ENCODE peak calls at places on chromosome 4, in eight cellular contexts. One of them, this sample, is unnamed.

GRCh38 chr4:13698296-13698695 is 70.8 kb upstream of the BOD1L1 start:
- DNase-seq in naive thymus-derived CD8-positive, alpha-beta T cell: no peak
- DNase-seq in epithelial cell of esophagus: peak; percentile 60
- DNase-seq in GM20000: no peak
- DNase-seq in RPMI7951: no peak
- DNase-seq in adipocyte: no peak
- DNase-seq in brain microvascular endothelial cell: no peak
- DNase-seq in H54: no peak
- DNase-seq in this sample: no peak

GRCh38 chr4:947491-947971 is 15.3 kb downstream of the TMEM175 start:
- DNase-seq in adipocyte: no peak
- DNase-seq in GM20000: no peak
- DNase-seq in naive thymus-derived CD8-positive, alpha-beta T cell: no peak
- DNase-seq in epithelial cell of esophagus: no peak
- DNase-seq in RPMI7951: no peak
- DNase-seq in brain microvascular endothelial cell: no peak
- DNase-seq in H54: no peak
- DNase-seq in this sample: no peak

GRCh38 chr4:28916585-28916984 is 1803.6 kb upstream of the PCDH7 start:
- DNase-seq in epithelial cell of esophagus: peak; percentile 17
- DNase-seq in H54: no peak
- DNase-seq in brain microvascular endothelial cell: no peak
- DNase-seq in GM20000: no peak
- DNase-seq in naive thymus-derived CD8-positive, alpha-beta T cell: no peak
- DNase-seq in adipocyte: no peak
- DNase-seq in RPMI7951: no peak
- DNase-seq in this sample: no peak

GRCh38 chr4:179597301-179597700 is 2155.1 kb upstream of the AGA start:
- DNase-seq in RPMI7951: no peak
- DNase-seq in GM20000: no peak
- DNase-seq in H54: no peak
- DNase-seq in adipocyte: no peak
- DNase-seq in epithelial cell of esophagus: no peak
- DNase-seq in naive thymus-derived CD8-positive, alpha-beta T cell: no peak
- DNase-seq in brain microvascular endothelial cell: no peak
- DNase-seq in this sample: no peak

GRCh38 chr4:40769266-40769665 is 19.5 kb downstream of the NSUN7 start:
- DNase-seq in RPMI7951: no peak
- DNase-seq in adipocyte: peak; percentile 57
- DNase-seq in brain microvascular endothelial cell: no peak
- DNase-seq in epithelial cell of esophagus: no peak
- DNase-seq in H54: no peak
- DNase-seq in naive thymus-derived CD8-positive, alpha-beta T cell: no peak
- DNase-seq in GM20000: no peak
- DNase-seq in this sample: no peak

GRCh38 chr4:78168029-78168428 is 110.9 kb downstream of the FRAS1 start:
- DNase-seq in naive thymus-derived CD8-positive, alpha-beta T cell: no peak
- DNase-seq in brain microvascular endothelial cell: no peak
- DNase-seq in epithelial cell of esophagus: no peak
- DNase-seq in RPMI7951: no peak
- DNase-seq in adipocyte: no peak
- DNase-seq in GM20000: no peak
- DNase-seq in H54: no peak
- DNase-seq in this sample: no peak

GRCh38 chr4:1746919-1747602 is 25.7 kb downstream of the TACC3 start:
- DNase-seq in RPMI7951: peak; percentile 73
- DNase-seq in H54: no peak
- DNase-seq in adipocyte: no peak
- DNase-seq in brain microvascular endothelial cell: no peak
- DNase-seq in naive thymus-derived CD8-positive, alpha-beta T cell: no peak
- DNase-seq in epithelial cell of esophagus: no peak
- DNase-seq in GM20000: peak; percentile 32
- DNase-seq in this sample: no peak

GRCh38 chr4:94570558-94570957 is 118.8 kb downstream of the PDLIM5 start:
- DNase-seq in adipocyte: no peak
- DNase-seq in brain microvascular endothelial cell: no peak
- DNase-seq in GM20000: no peak
- DNase-seq in RPMI7951: no peak
- DNase-seq in epithelial cell of esophagus: no peak
- DNase-seq in naive thymus-derived CD8-positive, alpha-beta T cell: no peak
- DNase-seq in H54: no peak
- DNase-seq in this sample: no peak

GRCh38 chr4:73964862-73965611 is 16.8 kb downstream of the PF4 start:
- DNase-seq in adipocyte: no peak
- DNase-seq in epithelial cell of esophagus: peak; percentile 41
- DNase-seq in naive thymus-derived CD8-positive, alpha-beta T cell: no peak
- DNase-seq in GM20000: no peak
- DNase-seq in H54: peak; percentile 7
- DNase-seq in RPMI7951: peak; percentile 65
- DNase-seq in brain microvascular endothelial cell: no peak
- DNase-seq in this sample: no peak

GRCh38 chr4:157222764-157223145 is 2.2 kb downstream of the GRIA2 start:
- DNase-seq in GM20000: no peak
- DNase-seq in adipocyte: no peak
- DNase-seq in H54: no peak
- DNase-seq in RPMI7951: no peak
- DNase-seq in brain microvascular endothelial cell: no peak
- DNase-seq in naive thymus-derived CD8-positive, alpha-beta T cell: no peak
- DNase-seq in epithelial cell of esophagus: no peak
- DNase-seq in this sample: no peak

GRCh38 chr4:175927121-175927520 is 115.1 kb upstream of the GPM6A start:
- DNase-seq in epithelial cell of esophagus: peak; percentile 75
- DNase-seq in adipocyte: no peak
- DNase-seq in brain microvascular endothelial cell: peak; percentile 54
- DNase-seq in RPMI7951: no peak
- DNase-seq in GM20000: peak; percentile 2
- DNase-seq in naive thymus-derived CD8-positive, alpha-beta T cell: no peak
- DNase-seq in H54: no peak
- DNase-seq in this sample: no peak

GRCh38 chr4:152038238-152038637 is 277.4 kb upstream of the GATB start:
- DNase-seq in GM20000: no peak
- DNase-seq in naive thymus-derived CD8-positive, alpha-beta T cell: no peak
- DNase-seq in epithelial cell of esophagus: peak; percentile 42
- DNase-seq in RPMI7951: no peak
- DNase-seq in H54: no peak
- DNase-seq in adipocyte: no peak
- DNase-seq in brain microvascular endothelial cell: peak; percentile 21
- DNase-seq in this sample: no peak

GRCh38 chr4:55634417-55635128 is 1.5 kb downstream of the NMU start:
- DNase-seq in brain microvascular endothelial cell: no peak
- DNase-seq in GM20000: no peak
- DNase-seq in naive thymus-derived CD8-positive, alpha-beta T cell: no peak
- DNase-seq in H54: no peak
- DNase-seq in adipocyte: no peak
- DNase-seq in RPMI7951: no peak
- DNase-seq in epithelial cell of esophagus: no peak
- DNase-seq in this sample: no peak

GRCh38 chr4:152929888-152930287 is 6.2 kb upstream of the FHDC1 start:
- DNase-seq in RPMI7951: no peak
- DNase-seq in brain microvascular endothelial cell: no peak
- DNase-seq in H54: no peak
- DNase-seq in naive thymus-derived CD8-positive, alpha-beta T cell: no peak
- DNase-seq in epithelial cell of esophagus: no peak
- DNase-seq in adipocyte: no peak
- DNase-seq in GM20000: no peak
- DNase-seq in this sample: no peak

GRCh38 chr4:31045151-31045550 is 325.0 kb downstream of the PCDH7 start:
- DNase-seq in GM20000: no peak
- DNase-seq in adipocyte: no peak
- DNase-seq in epithelial cell of esophagus: no peak
- DNase-seq in H54: no peak
- DNase-seq in RPMI7951: no peak
- DNase-seq in naive thymus-derived CD8-positive, alpha-beta T cell: no peak
- DNase-seq in brain microvascular endothelial cell: no peak
- DNase-seq in this sample: no peak

GRCh38 chr4:40190880-40191815 is 5.7 kb upstream of the RHOH start:
- DNase-seq in naive thymus-derived CD8-positive, alpha-beta T cell: no peak
- DNase-seq in epithelial cell of esophagus: no peak
- DNase-seq in brain microvascular endothelial cell: no peak
- DNase-seq in adipocyte: no peak
- DNase-seq in GM20000: no peak
- DNase-seq in RPMI7951: no peak
- DNase-seq in H54: no peak
- DNase-seq in this sample: no peak

GRCh38 chr4:1300466-1301455 is 11.1 kb downstream of the MAEA start:
- DNase-seq in epithelial cell of esophagus: peak; percentile 98
- DNase-seq in brain microvascular endothelial cell: peak; percentile 26
- DNase-seq in adipocyte: peak; percentile 39
- DNase-seq in GM20000: no peak
- DNase-seq in naive thymus-derived CD8-positive, alpha-beta T cell: no peak
- DNase-seq in H54: no peak
- DNase-seq in RPMI7951: no peak
- DNase-seq in this sample: no peak

GRCh38 chr4:139282375-139283075 is 2.5 kb upstream of the MGARP start:
- DNase-seq in naive thymus-derived CD8-positive, alpha-beta T cell: no peak
- DNase-seq in epithelial cell of esophagus: no peak
- DNase-seq in adipocyte: peak; percentile 49
- DNase-seq in brain microvascular endothelial cell: peak; percentile 25
- DNase-seq in H54: no peak
- DNase-seq in GM20000: no peak
- DNase-seq in RPMI7951: no peak
- DNase-seq in this sample: no peak

GRCh38 chr4:7206856-7207567 is 14.7 kb downstream of the SORCS2 start:
- DNase-seq in epithelial cell of esophagus: no peak
- DNase-seq in GM20000: no peak
- DNase-seq in RPMI7951: peak; percentile 88
- DNase-seq in adipocyte: peak; percentile 97
- DNase-seq in H54: peak; percentile 84
- DNase-seq in naive thymus-derived CD8-positive, alpha-beta T cell: no peak
- DNase-seq in brain microvascular endothelial cell: peak; percentile 88
- DNase-seq in this sample: no peak

GRCh38 chr4:153242848-153243324 is 38.6 kb downstream of the TRIM2 start:
- DNase-seq in brain microvascular endothelial cell: no peak
- DNase-seq in GM20000: no peak
- DNase-seq in epithelial cell of esophagus: no peak
- DNase-seq in H54: no peak
- DNase-seq in RPMI7951: no peak
- DNase-seq in adipocyte: no peak
- DNase-seq in naive thymus-derived CD8-positive, alpha-beta T cell: no peak
- DNase-seq in this sample: no peak

GRCh38 chr4:108937066-108937465 is 174.2 kb upstream of the ETNPPL start:
- DNase-seq in naive thymus-derived CD8-positive, alpha-beta T cell: no peak
- DNase-seq in brain microvascular endothelial cell: no peak
- DNase-seq in RPMI7951: no peak
- DNase-seq in H54: no peak
- DNase-seq in epithelial cell of esophagus: no peak
- DNase-seq in adipocyte: peak; percentile 6
- DNase-seq in GM20000: no peak
- DNase-seq in this sample: no peak

GRCh38 chr4:144288011-144288903 is 147.7 kb upstream of the GYPA start:
- DNase-seq in naive thymus-derived CD8-positive, alpha-beta T cell: no peak
- DNase-seq in GM20000: no peak
- DNase-seq in adipocyte: no peak
- DNase-seq in epithelial cell of esophagus: no peak
- DNase-seq in brain microvascular endothelial cell: peak; percentile 42
- DNase-seq in RPMI7951: no peak
- DNase-seq in H54: no peak
- DNase-seq in this sample: no peak

GRCh38 chr4:31237242-31237641 is 517.1 kb downstream of the PCDH7 start:
- DNase-seq in epithelial cell of esophagus: peak; percentile 40
- DNase-seq in brain microvascular endothelial cell: no peak
- DNase-seq in H54: no peak
- DNase-seq in naive thymus-derived CD8-positive, alpha-beta T cell: no peak
- DNase-seq in adipocyte: no peak
- DNase-seq in RPMI7951: no peak
- DNase-seq in GM20000: no peak
- DNase-seq in this sample: no peak

GRCh38 chr4:17512973-17513665 is 1.2 kb upstream of the QDPR start:
- DNase-seq in H54: no peak
- DNase-seq in brain microvascular endothelial cell: no peak
- DNase-seq in GM20000: no peak
- DNase-seq in RPMI7951: no peak
- DNase-seq in adipocyte: no peak
- DNase-seq in naive thymus-derived CD8-positive, alpha-beta T cell: no peak
- DNase-seq in epithelial cell of esophagus: peak; percentile 86
- DNase-seq in this sample: no peak

GRCh38 chr4:94621491-94622080 is 136.2 kb upstream of the BMPR1B start:
- DNase-seq in epithelial cell of esophagus: peak; percentile 58
- DNase-seq in brain microvascular endothelial cell: peak; percentile 23
- DNase-seq in naive thymus-derived CD8-positive, alpha-beta T cell: no peak
- DNase-seq in H54: no peak
- DNase-seq in adipocyte: peak; percentile 84
- DNase-seq in RPMI7951: peak; percentile 29
- DNase-seq in GM20000: peak; percentile 34
- DNase-seq in this sample: peak; percentile 51

GRCh38 chr4:36332782-36333131 is 51.3 kb downstream of the DTHD1 start:
- DNase-seq in GM20000: peak; percentile 40
- DNase-seq in brain microvascular endothelial cell: no peak
- DNase-seq in RPMI7951: no peak
- DNase-seq in H54: no peak
- DNase-seq in epithelial cell of esophagus: no peak
- DNase-seq in naive thymus-derived CD8-positive, alpha-beta T cell: no peak
- DNase-seq in adipocyte: no peak
- DNase-seq in this sample: no peak

GRCh38 chr4:173002840-173003561 is 165.6 kb upstream of the GALNT7 start:
- DNase-seq in H54: no peak
- DNase-seq in RPMI7951: no peak
- DNase-seq in brain microvascular endothelial cell: no peak
- DNase-seq in epithelial cell of esophagus: no peak
- DNase-seq in naive thymus-derived CD8-positive, alpha-beta T cell: no peak
- DNase-seq in adipocyte: no peak
- DNase-seq in GM20000: no peak
- DNase-seq in this sample: no peak

GRCh38 chr4:166274136-166274761 is 401.2 kb downstream of the TLL1 start:
- DNase-seq in epithelial cell of esophagus: peak; percentile 35
- DNase-seq in adipocyte: no peak
- DNase-seq in naive thymus-derived CD8-positive, alpha-beta T cell: no peak
- DNase-seq in RPMI7951: peak; percentile 96
- DNase-seq in H54: peak; percentile 1
- DNase-seq in GM20000: no peak
- DNase-seq in brain microvascular endothelial cell: no peak
- DNase-seq in this sample: no peak

GRCh38 chr4:9898596-9899345 is 117.3 kb downstream of the DRD5 start:
- DNase-seq in epithelial cell of esophagus: peak; percentile 79
- DNase-seq in GM20000: peak; percentile 34
- DNase-seq in RPMI7951: peak; percentile 4
- DNase-seq in naive thymus-derived CD8-positive, alpha-beta T cell: no peak
- DNase-seq in brain microvascular endothelial cell: peak; percentile 52
- DNase-seq in H54: no peak
- DNase-seq in adipocyte: peak; percentile 5
- DNase-seq in this sample: peak; percentile 39

GRCh38 chr4:54232151-54232688 is 3.1 kb downstream of the PDGFRA start:
- DNase-seq in GM20000: peak; percentile 35
- DNase-seq in adipocyte: peak; percentile 44
- DNase-seq in H54: no peak
- DNase-seq in RPMI7951: peak; percentile 8
- DNase-seq in brain microvascular endothelial cell: no peak
- DNase-seq in naive thymus-derived CD8-positive, alpha-beta T cell: no peak
- DNase-seq in epithelial cell of esophagus: no peak
- DNase-seq in this sample: no peak

GRCh38 chr4:109976189-109976588 is 63.5 kb downstream of the EGF start:
- DNase-seq in brain microvascular endothelial cell: no peak
- DNase-seq in naive thymus-derived CD8-positive, alpha-beta T cell: no peak
- DNase-seq in adipocyte: no peak
- DNase-seq in RPMI7951: no peak
- DNase-seq in GM20000: no peak
- DNase-seq in H54: no peak
- DNase-seq in epithelial cell of esophagus: no peak
- DNase-seq in this sample: no peak

GRCh38 chr4:134328741-134329140 is 127.2 kb upstream of the PABPC4L start:
- DNase-seq in epithelial cell of esophagus: no peak
- DNase-seq in naive thymus-derived CD8-positive, alpha-beta T cell: no peak
- DNase-seq in brain microvascular endothelial cell: no peak
- DNase-seq in RPMI7951: no peak
- DNase-seq in adipocyte: no peak
- DNase-seq in GM20000: no peak
- DNase-seq in H54: no peak
- DNase-seq in this sample: no peak

GRCh38 chr4:55336138-55337034 is 9.7 kb upstream of the SRD5A3 start:
- DNase-seq in H54: no peak
- DNase-seq in epithelial cell of esophagus: no peak
- DNase-seq in adipocyte: no peak
- DNase-seq in RPMI7951: peak; percentile 88
- DNase-seq in naive thymus-derived CD8-positive, alpha-beta T cell: no peak
- DNase-seq in GM20000: no peak
- DNase-seq in brain microvascular endothelial cell: no peak
- DNase-seq in this sample: no peak

GRCh38 chr4:89469930-89470375 is 162.4 kb upstream of the GPRIN3 start:
- DNase-seq in naive thymus-derived CD8-positive, alpha-beta T cell: no peak
- DNase-seq in adipocyte: peak; percentile 77
- DNase-seq in GM20000: peak; percentile 13
- DNase-seq in RPMI7951: peak; percentile 88
- DNase-seq in H54: no peak
- DNase-seq in brain microvascular endothelial cell: peak; percentile 89
- DNase-seq in epithelial cell of esophagus: peak; percentile 78
- DNase-seq in this sample: no peak

This sample was measured in neural crest cell.